ENCODE peak calls at places on chromosome 20, in eight cellular contexts. N is cardiac fibroblast, O is fibroblast of the aortic adventitia, H is GM23338, Q is AG10803, G is MM.1S, K is astrocyte of the cerebellum, R is fibroblast of mammary gland. J is an unnamed sample.

GRCh38 chr20:43904195-43904594 is 10.5 kb upstream of the TOX2 start:
- DNase-seq in Q (no peak), R (no peak), G (no peak), O (no peak), N (no peak), H (peak), K (no peak), J (no peak)

GRCh38 chr20:32585011-32585518 is at the start of gene NOL4L:
- DNase-seq in Q (peak), H (peak), N (peak), K (no peak), O (no peak), R (peak), G (no peak), J (no peak)

GRCh38 chr20:32251470-32251869 is 26.0 kb upstream of the KIF3B start:
- DNase-seq in O (no peak), R (no peak), K (no peak), Q (no peak), N (no peak), G (no peak), H (no peak), J (no peak)

GRCh38 chr20:47660602-47660905 is 124.7 kb downstream of the SULF2 start:
- DNase-seq in H (no peak), O (no peak), R (no peak), N (no peak), Q (no peak), G (no peak), K (no peak), J (no peak)

GRCh38 chr20:2873747-2874041 is 413 bp downstream of the PTPRA start:
- DNase-seq in N (peak), K (no peak), G (peak), R (peak), H (peak), Q (no peak), O (peak), J (no peak)

GRCh38 chr20:13220857-13221297 is at the start of gene ISM1:
- DNase-seq in K (no peak), G (peak), R (no peak), N (peak), O (no peak), Q (no peak), H (peak), J (no peak)

GRCh38 chr20:63738687-63739128 is 868 bp upstream of the SLC2A4RG start:
- DNase-seq in R (peak), Q (peak), N (peak), G (peak), H (peak), K (no peak), O (no peak), J (no peak)

GRCh38 chr20:17365831-17366230 is 139.0 kb downstream of the PCSK2 start:
- DNase-seq in O (no peak), H (no peak), G (no peak), N (no peak), K (no peak), Q (no peak), R (no peak), J (no peak)

GRCh38 chr20:43849496-43850197 is 65.0 kb upstream of the TOX2 start:
- DNase-seq in G (no peak), Q (peak), R (peak), O (peak), K (no peak), N (peak), H (no peak), J (peak)

GRCh38 chr20:21513181-21513663 is 642 bp downstream of the NKX2-2 start:
- DNase-seq in O (no peak), H (peak), Q (no peak), R (no peak), G (no peak), N (no peak), K (no peak), J (no peak)

GRCh38 chr20:40524071-40524470 is 165.0 kb downstream of the MAFB start:
- DNase-seq in Q (no peak), N (peak), R (peak), G (no peak), K (no peak), O (peak), H (no peak), J (no peak)

GRCh38 chr20:9594284-9594875 is 80.0 kb downstream of the LAMP5 start:
- DNase-seq in G (no peak), K (no peak), Q (no peak), H (no peak), N (no peak), R (no peak), O (no peak), J (no peak)

GRCh38 chr20:39049684-39050554 is 87.8 kb downstream of the DHX35 start:
- DNase-seq in G (peak), H (peak), O (peak), R (peak), Q (peak), K (no peak), N (peak), J (peak)

GRCh38 chr20:56445540-56445939 is 22.9 kb upstream of the RTF2 start:
- DNase-seq in Q (no peak), H (no peak), G (no peak), R (no peak), N (no peak), O (no peak), K (no peak), J (no peak)

GRCh38 chr20:49916146-49917002 is 1.0 kb upstream of the SPATA2 start:
- DNase-seq in R (peak), K (no peak), Q (peak), O (no peak), G (peak), N (no peak), H (no peak), J (peak)

GRCh38 chr20:16387661-16388060 is 185.6 kb downstream of the KIF16B start:
- DNase-seq in G (no peak), K (no peak), H (no peak), O (no peak), N (no peak), R (no peak), Q (no peak), J (no peak)

GRCh38 chr20:54020348-54020747 is 50.0 kb downstream of the BCAS1 start:
- DNase-seq in K (no peak), H (no peak), R (no peak), Q (no peak), G (no peak), N (no peak), O (no peak), J (no peak)

GRCh38 chr20:58597021-58597940 is 53.8 kb upstream of the STX16 start:
- DNase-seq in R (peak), G (no peak), H (no peak), O (peak), K (no peak), N (peak), Q (peak), J (no peak)

GRCh38 chr20:64116016-64116415 is 8.7 kb upstream of the NPBWR2 start:
- DNase-seq in Q (no peak), O (no peak), G (no peak), H (peak), R (no peak), N (no peak), K (no peak), J (no peak)

GRCh38 chr20:32321390-32321789 is 36.7 kb upstream of the ASXL1 start:
- DNase-seq in N (no peak), O (no peak), H (no peak), Q (no peak), G (no peak), K (no peak), R (no peak), J (no peak)

GRCh38 chr20:36231331-36231730 is 4.9 kb upstream of the AAR2 start:
- DNase-seq in K (no peak), O (no peak), Q (no peak), G (no peak), N (no peak), H (peak), R (no peak), J (no peak)

GRCh38 chr20:59848182-59848581 is 85.3 kb downstream of the SYCP2 start:
- DNase-seq in N (no peak), H (no peak), R (no peak), K (no peak), G (no peak), O (no peak), Q (no peak), J (no peak)

GRCh38 chr20:58713801-58714339 is 21.3 kb downstream of the NPEPL1 start:
- DNase-seq in O (no peak), Q (no peak), K (no peak), H (no peak), N (no peak), G (no peak), R (no peak), J (no peak)

GRCh38 chr20:39124064-39124463 is 161.9 kb downstream of the DHX35 start:
- DNase-seq in G (no peak), N (no peak), R (no peak), H (no peak), O (no peak), Q (no peak), K (no peak), J (no peak)

GRCh38 chr20:3797592-3798404 is 1.7 kb downstream of the CDC25B start:
- DNase-seq in R (no peak), H (no peak), N (no peak), Q (no peak), O (no peak), K (no peak), G (peak), J (no peak)

GRCh38 chr20:34526466-34526865 is 10.2 kb downstream of the DYNLRB1 start:
- DNase-seq in H (no peak), Q (no peak), N (no peak), G (no peak), K (no peak), O (no peak), R (no peak), J (no peak)

GRCh38 chr20:34524426-34524825 is 8.2 kb downstream of the DYNLRB1 start:
- DNase-seq in H (no peak), O (no peak), Q (no peak), N (no peak), K (no peak), G (no peak), R (no peak), J (no peak)

GRCh38 chr20:34525709-34526416 is 9.6 kb downstream of the DYNLRB1 start:
- DNase-seq in G (no peak), H (no peak), K (peak), O (peak), R (peak), Q (peak), N (peak), J (peak)

GRCh38 chr20:34525342-34525708 is 9.1 kb downstream of the DYNLRB1 start:
- DNase-seq in N (no peak), G (no peak), R (no peak), H (no peak), K (no peak), O (no peak), Q (no peak), J (peak)

GRCh38 chr20:34522969-34523871 is 7.0 kb downstream of the DYNLRB1 start:
- DNase-seq in N (peak), O (peak), Q (peak), K (peak), R (peak), H (peak), G (peak), J (peak)
- TF ChIP-seq CTCF in N (peak), O (peak), Q (peak), K (peak), R (peak), H (peak), G (peak), J (peak)

GRCh38 chr20:1423206-1423605 is 30.4 kb upstream of the FKBP1A start:
- DNase-seq in Q (no peak), H (no peak), N (no peak), K (no peak), G (no peak), O (no peak), R (no peak), J (no peak)

GRCh38 chr20:1424336-1424735 is 31.5 kb upstream of the FKBP1A start:
- DNase-seq in N (no peak), K (no peak), R (peak), O (no peak), Q (peak), H (no peak), G (no peak), J (no peak)

GRCh38 chr20:1426231-1426849 is 33.5 kb upstream of the FKBP1A start:
- DNase-seq in K (no peak), Q (no peak), N (no peak), H (no peak), O (no peak), R (no peak), G (no peak), J (no peak)

GRCh38 chr20:1422756-1423155 is 29.9 kb upstream of the FKBP1A start:
- DNase-seq in O (no peak), N (peak), Q (no peak), H (no peak), G (no peak), K (no peak), R (no peak), J (no peak)

DNA sequence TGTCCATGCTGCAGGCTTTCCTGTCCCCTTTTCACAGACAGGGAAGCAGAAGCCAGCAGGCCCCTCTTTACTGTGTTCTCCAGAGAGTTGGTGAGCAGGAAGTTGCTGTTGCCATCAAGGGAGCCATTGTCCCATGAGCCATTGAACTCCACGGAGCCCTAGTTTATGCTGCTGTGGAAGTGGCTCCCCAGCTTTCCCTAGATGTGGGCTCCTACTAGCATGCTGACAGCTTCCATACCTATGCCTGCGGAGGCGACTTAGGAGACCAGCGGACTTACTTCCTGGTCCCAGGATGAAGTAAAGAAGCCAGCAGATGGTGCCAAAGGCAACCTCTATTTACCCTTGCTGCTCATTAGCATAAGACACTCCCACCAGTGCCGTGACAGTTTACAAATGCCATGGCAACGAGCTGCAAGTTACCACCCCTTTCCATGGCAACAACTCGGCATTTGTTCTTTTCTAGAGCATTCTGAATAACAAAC is 30.8 kb upstream of the FKBP1A start:
- DNase-seq in R (peak), G (peak), N (peak), Q (peak), O (peak), K (peak), H (peak), J (peak)
- TF ChIP-seq CTCF in R (no peak), G (no peak), N (peak), Q (no peak), O (no peak), K (peak), H (peak), J (peak)

GRCh38 chr20:60993647-60994046 is 258.4 kb upstream of the CDH4 start:
- DNase-seq in N (no peak), R (peak), Q (no peak), G (no peak), O (no peak), H (peak), K (no peak), J (no peak)
- TF ChIP-seq CTCF in N (peak), R (peak), Q (no peak), G (no peak), O (no peak), H (no peak), K (peak), J (peak)

GRCh38 chr20:7714549-7714948 is 225.7 kb downstream of the HAO1 start:
- DNase-seq in G (no peak), N (no peak), O (no peak), Q (no peak), R (no peak), K (no peak), H (peak), J (no peak)
- TF ChIP-seq CTCF in G (no peak), N (no peak), O (no peak), Q (no peak), R (no peak), K (no peak), H (no peak), J (no peak)

DNA sequence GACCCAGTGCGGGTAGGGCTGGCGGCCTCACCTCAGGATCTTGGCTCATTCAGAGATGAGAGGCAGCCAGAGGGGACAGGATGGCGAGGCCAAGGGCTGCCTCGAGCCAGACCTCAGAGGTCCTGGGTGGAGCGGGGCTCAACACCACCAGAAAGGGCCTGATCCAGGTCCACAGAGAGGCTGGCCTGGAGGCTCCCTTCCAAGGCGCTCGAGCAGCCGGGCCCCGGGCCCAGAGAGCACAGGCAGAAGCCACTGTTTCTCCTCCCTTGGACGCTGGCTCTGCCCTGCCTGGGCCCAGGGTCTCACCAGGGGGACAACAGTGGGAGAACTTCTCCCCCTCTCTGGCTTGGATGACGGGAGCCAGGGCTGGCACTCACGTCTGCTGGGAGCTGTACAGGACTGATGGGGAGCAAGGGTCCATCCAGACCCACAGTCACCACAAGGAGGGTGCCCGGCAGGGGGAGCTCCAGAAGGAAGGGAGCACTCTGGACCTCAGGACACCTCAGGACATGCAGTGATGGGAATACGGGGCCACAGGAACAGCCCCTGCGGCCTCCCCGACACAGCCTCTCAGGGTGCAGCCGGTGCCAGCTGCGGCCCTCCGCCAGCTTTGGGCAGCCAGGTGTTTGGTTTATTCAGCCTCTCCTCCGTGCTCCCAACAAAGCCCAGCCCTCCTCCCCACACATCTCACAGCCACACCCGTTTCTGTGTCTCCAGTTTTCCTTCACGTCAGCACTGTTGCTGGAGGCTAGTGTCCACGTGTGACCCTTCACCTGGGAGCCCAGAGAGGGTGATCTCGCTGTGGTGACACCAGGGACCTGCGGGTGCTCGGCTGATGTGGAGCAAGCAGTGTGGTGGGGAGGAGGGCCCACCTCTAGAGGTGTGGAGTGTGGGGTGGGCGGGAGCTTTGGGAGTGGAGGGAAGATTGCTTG is 8.7 kb downstream of the RPS21 start:
- DNase-seq in G (no peak), K (no peak), Q (no peak), R (no peak), H (no peak), O (no peak), N (no peak), J (no peak)
- TF ChIP-seq CTCF in G (no peak), K (no peak), Q (no peak), R (peak), H (peak), O (no peak), N (no peak), J (no peak)

GRCh38 chr20:24112360-24112759 is 123.8 kb upstream of the GGTLC1 start:
- DNase-seq in Q (no peak), K (no peak), G (no peak), O (no peak), R (no peak), N (no peak), H (no peak), J (no peak)

GRCh38 chr20:24118096-24118780 is 129.7 kb upstream of the GGTLC1 start:
- DNase-seq in N (peak), R (no peak), O (peak), G (no peak), Q (peak), K (no peak), H (no peak), J (no peak)

GRCh38 chr20:24118781-24119175 is 130.2 kb upstream of the GGTLC1 start:
- DNase-seq in H (no peak), N (peak), Q (peak), K (no peak), O (peak), R (peak), G (no peak), J (no peak)

GRCh38 chr20:24116611-24117010 is 128.0 kb upstream of the GGTLC1 start:
- DNase-seq in N (no peak), Q (no peak), O (no peak), K (no peak), H (no peak), G (no peak), R (no peak), J (no peak)

DNA sequence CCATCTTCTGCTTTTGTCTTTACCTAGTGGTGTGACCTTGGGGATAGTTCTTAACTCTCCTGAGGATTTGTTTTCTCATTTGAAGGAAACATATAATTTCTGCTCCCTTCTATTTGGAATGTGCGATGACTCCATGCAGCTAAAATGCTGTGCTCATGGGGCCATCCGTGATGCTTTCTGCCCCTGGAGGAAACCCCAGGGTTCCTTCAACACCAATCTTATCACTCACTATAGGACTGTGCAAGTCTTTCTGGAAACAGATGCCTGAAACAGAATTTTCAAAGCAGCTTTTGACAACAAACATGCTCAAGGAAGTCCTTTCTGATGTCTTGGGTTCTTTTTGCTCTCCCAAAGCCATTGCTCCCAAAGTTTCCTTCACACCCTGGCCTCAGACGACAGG is 128.8 kb upstream of the GGTLC1 start:
- DNase-seq in G (no peak), R (no peak), O (peak), H (no peak), Q (no peak), K (no peak), N (no peak), J (no peak)
- TF ChIP-seq CTCF in G (no peak), R (no peak), O (no peak), H (no peak), Q (no peak), K (no peak), N (no peak), J (no peak)

DNA sequence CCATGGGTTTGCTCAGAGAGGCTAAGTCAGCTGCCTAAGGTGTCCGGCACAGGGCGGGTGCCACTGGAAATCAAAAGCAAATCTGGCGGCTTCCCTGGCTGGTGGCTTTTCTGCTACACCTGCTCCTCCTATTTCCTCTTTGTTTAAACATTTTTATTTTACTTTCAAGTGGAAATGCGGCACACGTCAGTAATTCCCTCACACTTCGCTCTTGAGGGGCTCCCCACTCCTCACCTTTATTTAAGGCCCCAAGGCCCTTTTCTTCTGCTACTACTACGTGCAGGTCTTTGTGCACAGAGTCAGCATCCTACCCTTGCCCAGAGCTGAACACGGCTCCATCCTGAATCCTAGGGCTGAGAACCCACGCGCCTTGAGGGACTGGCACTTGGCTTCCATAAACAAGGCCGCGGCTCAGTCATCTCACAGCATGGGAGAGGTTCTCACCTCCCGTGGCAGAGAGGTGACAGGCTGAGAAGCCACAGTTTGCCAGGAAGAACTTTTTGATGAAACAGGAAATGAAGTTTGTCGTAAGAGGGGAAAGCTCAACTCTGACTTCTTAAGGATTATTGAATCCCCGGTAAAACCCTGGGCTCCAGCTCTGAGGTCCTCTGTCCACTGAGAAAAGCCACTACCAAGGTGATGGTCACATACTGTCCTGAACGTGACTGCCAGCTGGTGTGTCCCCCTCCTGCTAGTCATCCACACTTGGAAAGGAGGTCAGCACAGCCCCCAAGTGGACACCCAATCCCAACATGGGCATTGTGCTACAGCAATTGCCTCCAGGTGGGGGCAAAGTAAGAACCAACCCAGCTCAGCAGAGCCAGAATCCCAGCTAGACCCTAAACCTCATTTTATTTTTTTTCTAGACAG is 48.0 kb downstream of the NFATC2 start:
- DNase-seq in Q (no peak), K (no peak), G (no peak), H (no peak), R (no peak), N (no peak), O (no peak), J (no peak)
- TF ChIP-seq CTCF in Q (no peak), K (no peak), G (no peak), H (no peak), R (no peak), N (no peak), O (no peak), J (no peak)

J was measured in HFFc6.